ENCODE peak calls at places on chromosomes 11 and 22, in six cellular contexts. P is body of pancreas, E is HAP-1, L is IMR-90, U is mesendoderm, G is lower lobe of right lung. M is an unnamed sample.

GRCh38 chr22:29369460-29369859 is 18.9 kb downstream of the AP1B1 start:
- DNase-seq in E (peak; percentile 35), G (peak; percentile 65), P (no peak), U (peak; percentile 89), L (peak; percentile 76), M (no peak)

GRCh38 chr22:41191467-41191866 is 13.6 kb upstream of the L3MBTL2 start:
- DNase-seq in L (no peak), P (no peak), E (no peak), U (no peak), G (no peak), M (no peak)

GRCh38 chr22:41481925-41482318 is 13.0 kb downstream of the ACO2 start:
- DNase-seq in L (no peak), P (no peak), G (no peak), E (no peak), U (no peak), M (no peak)

GRCh38 chr11:14110629-14111028 is 148.1 kb downstream of the SPON1 start:
- DNase-seq in G (no peak), L (no peak), U (no peak), E (no peak), P (no peak), M (no peak)

GRCh38 chr11:8375932-8376331 is 112.3 kb upstream of the LMO1 start:
- DNase-seq in P (no peak), E (no peak), G (no peak), U (peak; percentile 25), L (no peak), M (no peak)

GRCh38 chr22:24146791-24147353 is 34.4 kb upstream of the SUSD2 start:
- DNase-seq in L (peak; percentile 92), P (peak; percentile 30), G (no peak), U (peak; percentile 55), E (no peak), M (peak; percentile 94)

GRCh38 chr22:47130883-47131610 is 368.6 kb downstream of the TBC1D22A start:
- DNase-seq in U (no peak), G (peak; percentile 14), L (no peak), P (no peak), E (no peak), M (no peak)

GRCh38 chr11:110529043-110529442 is 99.3 kb downstream of the FDX1 start:
- DNase-seq in L (no peak), P (no peak), U (peak; percentile 62), G (no peak), E (no peak), M (no peak)

GRCh38 chr11:94613120-94613519 is 46.0 kb downstream of the PIWIL4 start:
- DNase-seq in G (no peak), E (no peak), P (no peak), L (no peak), U (no peak), M (no peak)

GRCh38 chr11:121889168-121889567 is 226.8 kb downstream of the BLID start:
- DNase-seq in E (no peak), L (peak; percentile 41), G (no peak), P (no peak), U (no peak), M (no peak)

GRCh38 chr22:43011079-43011478 is 3.9 kb downstream of the PACSIN2 start:
- DNase-seq in G (peak; percentile 7), P (peak; percentile 67), L (no peak), U (peak; percentile 81), E (no peak), M (no peak)

GRCh38 chr11:120564573-120565301 is 53.2 kb downstream of the GRIK4 start:
- DNase-seq in U (peak; percentile 76), G (peak; percentile 52), E (no peak), L (peak; percentile 75), P (peak; percentile 20), M (no peak)

GRCh38 chr11:67178421-67178820 is 59.4 kb downstream of the KDM2A start:
- DNase-seq in P (no peak), G (no peak), U (no peak), E (no peak), L (peak; percentile 31), M (no peak)

GRCh38 chr11:12134239-12134590 is 23.8 kb downstream of the MICAL2 start:
- DNase-seq in L (no peak), U (no peak), G (peak; percentile 76), P (no peak), E (no peak), M (no peak)

DNA sequence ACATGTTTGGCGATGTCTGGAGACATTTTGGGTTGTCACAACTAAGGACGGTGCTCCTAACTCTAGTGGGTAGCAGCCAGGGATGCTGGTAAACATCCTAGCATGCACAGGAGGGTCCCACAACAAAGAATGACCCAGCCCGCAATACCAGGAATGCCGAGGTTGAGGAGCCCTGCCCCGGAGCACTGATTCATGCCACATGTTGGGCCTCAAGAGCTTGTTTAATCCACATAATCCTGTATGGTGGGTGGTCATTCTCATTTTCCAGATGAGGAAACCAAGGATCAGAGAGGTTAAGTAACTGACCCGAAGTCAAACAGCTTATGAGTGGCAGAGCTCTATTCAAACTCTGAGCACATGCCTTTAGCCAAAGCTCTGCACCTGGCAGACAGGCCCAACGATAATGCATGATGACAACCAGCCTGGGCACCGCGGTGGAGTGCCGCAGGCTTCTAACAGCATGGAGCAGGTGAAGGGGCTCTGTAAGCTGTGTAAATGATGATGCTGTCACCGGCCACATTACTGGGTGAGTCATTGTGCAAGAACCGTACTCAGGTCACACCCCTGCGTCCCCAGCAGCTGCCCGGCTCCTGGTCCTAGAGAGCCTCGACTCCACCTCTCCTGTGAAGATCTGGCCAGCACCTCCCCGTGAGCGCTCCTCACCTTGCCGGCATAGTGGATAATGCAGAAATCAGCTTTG is 58.6 kb downstream of the APOL1 start:
- DNase-seq in U (no peak), P (no peak), E (no peak), G (no peak), L (peak; percentile 37), M (peak; percentile 68)
- H3K36me3 ChIP-seq in U (peaks cover 29% of the 10 kb centered on the region), P (peaks cover 51% of the 10 kb centered on the region), E (peaks cover 82% of the 10 kb centered on the region), G (peaks cover 100% of the 10 kb centered on the region), L (peaks cover 89% of the 10 kb centered on the region), M (peaks cover 100% of the 10 kb centered on the region)

GRCh38 chr11:20089357-20089756 is 70.9 kb downstream of the DBX1 start:
- DNase-seq in E (no peak), L (no peak), P (no peak), G (no peak), U (no peak), M (no peak)

GRCh38 chr11:20093775-20094174 is 66.5 kb downstream of the DBX1 start:
- DNase-seq in E (no peak), P (no peak), L (peak; percentile 73), U (no peak), G (no peak), M (peak; percentile 44)

GRCh38 chr11:20088368-20089260 is 71.7 kb downstream of the DBX1 start:
- DNase-seq in P (no peak), G (no peak), U (no peak), E (no peak), L (peak; percentile 37), M (no peak)

GRCh38 chr11:20089796-20090653 is 70.2 kb downstream of the DBX1 start:
- DNase-seq in P (peak; percentile 68), G (no peak), E (no peak), L (peak; percentile 71), U (no peak), M (no peak)

DNA sequence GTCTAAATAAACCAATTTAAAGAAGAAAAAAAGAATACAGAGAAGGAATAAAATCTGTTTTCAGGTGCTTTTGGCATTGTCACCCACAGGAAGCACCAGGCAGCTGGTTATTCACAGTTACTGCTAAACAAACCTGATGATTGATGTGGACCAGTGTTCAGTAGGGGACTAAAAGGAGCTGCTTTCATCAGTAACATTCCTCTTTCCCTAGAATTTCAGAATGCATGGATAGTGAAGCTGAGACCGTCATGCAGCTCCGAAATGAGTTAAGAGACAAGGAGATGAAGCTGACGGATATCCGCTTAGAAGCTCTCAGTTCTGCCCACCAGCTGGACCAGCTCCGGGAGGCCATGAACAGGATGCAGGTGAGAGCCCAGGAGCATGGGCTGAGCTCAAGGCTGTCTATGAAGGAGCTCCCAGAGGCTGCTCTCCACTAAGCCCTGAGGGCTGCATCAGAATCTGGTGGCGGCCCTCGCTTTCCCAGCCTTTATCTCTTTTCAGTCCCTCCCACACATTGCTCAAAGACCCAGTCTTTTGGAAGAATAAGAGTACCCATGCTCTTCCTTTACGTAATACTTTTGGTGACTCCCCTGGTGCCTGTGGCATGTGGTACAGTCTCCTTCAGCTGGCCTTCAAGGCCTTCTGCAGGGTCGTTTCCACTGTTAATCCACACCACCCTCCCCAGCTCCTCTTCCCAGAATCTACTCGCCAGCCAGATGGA is 69.5 kb downstream of the DBX1 start:
- DNase-seq in U (no peak), G (no peak), E (no peak), P (no peak), L (no peak), M (no peak)
- H3K36me3 ChIP-seq in U (peaks cover 11% of the 10 kb centered on the region), G (peaks cover 60% of the 10 kb centered on the region), E (no peaks in the 10 kb centered on the region), P (peaks cover 5% of the 10 kb centered on the region), L (peaks cover 40% of the 10 kb centered on the region), M (peaks cover 10% of the 10 kb centered on the region)

GRCh38 chr11:17489729-17490128 is 13.1 kb upstream of the ABCC8 start:
- DNase-seq in P (no peak), E (no peak), L (no peak), G (no peak), U (no peak), M (no peak)
- H3K36me3 ChIP-seq in P (no peaks in the 10 kb centered on the region), E (no peaks in the 10 kb centered on the region), L (no peaks in the 10 kb centered on the region), G (no peaks in the 10 kb centered on the region), U (no peaks in the 10 kb centered on the region), M (no peaks in the 10 kb centered on the region)

GRCh38 chr11:125923633-125924032 is 19.3 kb downstream of the DDX25 start:
- DNase-seq in G (no peak), P (no peak), U (no peak), E (no peak), L (no peak), M (no peak)

GRCh38 chr11:125925247-125925740 is 20.6 kb upstream of the VSIG10L2 start:
- DNase-seq in L (no peak), E (no peak), U (peak; percentile 30), G (no peak), P (no peak), M (no peak)

GRCh38 chr11:125925804-125926203 is 20.0 kb upstream of the VSIG10L2 start:
- DNase-seq in G (no peak), U (no peak), P (no peak), L (no peak), E (no peak), M (no peak)

GRCh38 chr11:125923012-125923579 is 18.8 kb downstream of the DDX25 start:
- DNase-seq in L (peak; percentile 68), G (no peak), E (peak; percentile 71), U (peak; percentile 83), P (peak; percentile 69), M (no peak)

DNA sequence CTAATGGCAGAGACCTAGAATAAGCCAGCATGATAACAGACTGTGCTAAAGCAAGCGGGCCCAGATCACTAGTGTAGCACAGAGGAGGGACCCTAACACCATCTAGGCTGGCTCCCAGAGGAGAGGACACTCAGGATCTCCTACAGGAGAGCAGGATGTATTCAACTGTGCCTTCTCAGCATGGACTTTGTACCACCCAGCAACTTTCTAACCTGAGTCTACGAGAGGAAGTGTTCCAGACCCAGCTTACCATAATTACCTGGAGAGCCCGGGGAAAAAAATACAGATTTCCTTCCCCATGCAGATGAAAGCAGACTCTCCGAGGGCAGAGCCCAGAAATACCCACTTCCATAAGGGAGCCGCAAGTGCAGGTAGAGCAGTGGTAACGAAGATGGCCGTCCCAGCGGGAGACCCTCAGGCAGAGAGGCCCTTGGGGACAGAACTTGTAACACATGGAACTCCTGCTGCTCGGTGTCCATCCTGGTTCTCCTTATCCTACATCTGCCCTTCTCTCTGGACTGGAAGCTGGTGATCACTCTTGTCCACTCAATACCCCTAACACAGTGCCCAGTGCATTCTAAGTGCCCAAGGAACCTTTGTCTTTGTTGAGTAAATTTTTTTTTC is 20.2 kb downstream of the DDX25 start:
- DNase-seq in U (no peak), G (no peak), E (no peak), P (no peak), L (no peak), M (no peak)
- H3K36me3 ChIP-seq in U (no peaks in the 10 kb centered on the region), G (no peaks in the 10 kb centered on the region), E (no peaks in the 10 kb centered on the region), P (no peaks in the 10 kb centered on the region), L (no peaks in the 10 kb centered on the region), M (no peaks in the 10 kb centered on the region)